ENCODE peak calls at places on chromosomes 16 and 17, in nine cellular contexts. One of them, this sample, is unnamed.

GRCh38 chr17:47687748-47688147 is 6.2 kb upstream of the TBKBP1 start:
- DNase-seq in lower lobe of right lung: no peak
- DNase-seq in T-helper 1 cell: no peak
- DNase-seq in SIG-M5: no peak
- DNase-seq in stimulated activated naive CD8-positive, alpha-beta T cell treated with anti-CD3 and anti-CD28 coated beads, Interleukin-15, amount 100 ng/mL, for 72 hours: no peak
- DNase-seq in globus pallidus: no peak
- DNase-seq in Peyer's patch: no peak
- DNase-seq in substantia nigra: no peak
- DNase-seq in GDM1: no peak
- DNase-seq in this sample: no peak

GRCh38 chr16:74073471-74073870 is 223.1 kb upstream of the PSMD7 start:
- DNase-seq in lower lobe of right lung: no peak
- DNase-seq in T-helper 1 cell: no peak
- DNase-seq in SIG-M5: no peak
- DNase-seq in stimulated activated naive CD8-positive, alpha-beta T cell treated with anti-CD3 and anti-CD28 coated beads, Interleukin-15, amount 100 ng/mL, for 72 hours: no peak
- DNase-seq in globus pallidus: no peak
- DNase-seq in Peyer's patch: no peak
- DNase-seq in substantia nigra: no peak
- DNase-seq in GDM1: no peak
- DNase-seq in this sample: no peak

GRCh38 chr17:7108560-7108925 is 6.1 kb downstream of the ASGR2 start:
- DNase-seq in lower lobe of right lung: no peak
- DNase-seq in T-helper 1 cell: no peak
- DNase-seq in SIG-M5: no peak
- DNase-seq in stimulated activated naive CD8-positive, alpha-beta T cell treated with anti-CD3 and anti-CD28 coated beads, Interleukin-15, amount 100 ng/mL, for 72 hours: no peak
- DNase-seq in globus pallidus: no peak
- DNase-seq in Peyer's patch: no peak
- DNase-seq in substantia nigra: no peak
- DNase-seq in GDM1: no peak
- DNase-seq in this sample: no peak

GRCh38 chr17:74212913-74213791 is at the start of gene TTYH2:
- DNase-seq in lower lobe of right lung: peak
- DNase-seq in T-helper 1 cell: peak
- DNase-seq in SIG-M5: peak
- DNase-seq in stimulated activated naive CD8-positive, alpha-beta T cell treated with anti-CD3 and anti-CD28 coated beads, Interleukin-15, amount 100 ng/mL, for 72 hours: peak
- DNase-seq in globus pallidus: peak
- DNase-seq in Peyer's patch: peak
- DNase-seq in substantia nigra: peak
- DNase-seq in GDM1: peak
- DNase-seq in this sample: peak

GRCh38 chr17:4504188-4504587 is 5.5 kb downstream of the SPNS2 start:
- DNase-seq in lower lobe of right lung: no peak
- DNase-seq in T-helper 1 cell: no peak
- DNase-seq in SIG-M5: no peak
- DNase-seq in stimulated activated naive CD8-positive, alpha-beta T cell treated with anti-CD3 and anti-CD28 coated beads, Interleukin-15, amount 100 ng/mL, for 72 hours: no peak
- DNase-seq in globus pallidus: no peak
- DNase-seq in Peyer's patch: no peak
- DNase-seq in substantia nigra: no peak
- DNase-seq in GDM1: no peak
- DNase-seq in this sample: peak

GRCh38 chr16:65068151-65068740 is 53.6 kb downstream of the CDH11 start:
- DNase-seq in lower lobe of right lung: no peak
- DNase-seq in T-helper 1 cell: no peak
- DNase-seq in SIG-M5: no peak
- DNase-seq in stimulated activated naive CD8-positive, alpha-beta T cell treated with anti-CD3 and anti-CD28 coated beads, Interleukin-15, amount 100 ng/mL, for 72 hours: no peak
- DNase-seq in globus pallidus: no peak
- DNase-seq in Peyer's patch: no peak
- DNase-seq in substantia nigra: no peak
- DNase-seq in GDM1: no peak
- DNase-seq in this sample: no peak

GRCh38 chr17:34382586-34383224 is 19.7 kb upstream of the CCL1 start:
- DNase-seq in lower lobe of right lung: no peak
- DNase-seq in T-helper 1 cell: no peak
- DNase-seq in SIG-M5: no peak
- DNase-seq in stimulated activated naive CD8-positive, alpha-beta T cell treated with anti-CD3 and anti-CD28 coated beads, Interleukin-15, amount 100 ng/mL, for 72 hours: peak
- DNase-seq in globus pallidus: no peak
- DNase-seq in Peyer's patch: no peak
- DNase-seq in substantia nigra: no peak
- DNase-seq in GDM1: peak
- DNase-seq in this sample: no peak

GRCh38 chr16:66483689-66484452 is 56.8 kb downstream of the BEAN1 start:
- DNase-seq in lower lobe of right lung: peak
- DNase-seq in T-helper 1 cell: peak
- DNase-seq in SIG-M5: no peak
- DNase-seq in stimulated activated naive CD8-positive, alpha-beta T cell treated with anti-CD3 and anti-CD28 coated beads, Interleukin-15, amount 100 ng/mL, for 72 hours: peak
- DNase-seq in globus pallidus: peak
- DNase-seq in Peyer's patch: peak
- DNase-seq in substantia nigra: peak
- DNase-seq in GDM1: peak
- DNase-seq in this sample: peak

GRCh38 chr17:2395258-2396170 is 5.3 kb downstream of the MNT start:
- DNase-seq in lower lobe of right lung: peak
- DNase-seq in T-helper 1 cell: no peak
- DNase-seq in SIG-M5: no peak
- DNase-seq in stimulated activated naive CD8-positive, alpha-beta T cell treated with anti-CD3 and anti-CD28 coated beads, Interleukin-15, amount 100 ng/mL, for 72 hours: no peak
- DNase-seq in globus pallidus: no peak
- DNase-seq in Peyer's patch: no peak
- DNase-seq in substantia nigra: no peak
- DNase-seq in GDM1: no peak
- DNase-seq in this sample: peak

GRCh38 chr17:2485543-2485942 is 26.1 kb downstream of the METTL16 start:
- DNase-seq in lower lobe of right lung: no peak
- DNase-seq in T-helper 1 cell: no peak
- DNase-seq in SIG-M5: no peak
- DNase-seq in stimulated activated naive CD8-positive, alpha-beta T cell treated with anti-CD3 and anti-CD28 coated beads, Interleukin-15, amount 100 ng/mL, for 72 hours: no peak
- DNase-seq in globus pallidus: no peak
- DNase-seq in Peyer's patch: no peak
- DNase-seq in substantia nigra: no peak
- DNase-seq in GDM1: no peak
- DNase-seq in this sample: no peak

GRCh38 chr16:12011565-12011964 is 35.0 kb downstream of the SNX29 start:
- DNase-seq in lower lobe of right lung: no peak
- DNase-seq in T-helper 1 cell: no peak
- DNase-seq in SIG-M5: no peak
- DNase-seq in stimulated activated naive CD8-positive, alpha-beta T cell treated with anti-CD3 and anti-CD28 coated beads, Interleukin-15, amount 100 ng/mL, for 72 hours: no peak
- DNase-seq in globus pallidus: no peak
- DNase-seq in Peyer's patch: no peak
- DNase-seq in substantia nigra: no peak
- DNase-seq in GDM1: no peak
- DNase-seq in this sample: no peak

GRCh38 chr16:51107742-51108141 is 43.3 kb downstream of the SALL1 start:
- DNase-seq in lower lobe of right lung: no peak
- DNase-seq in T-helper 1 cell: no peak
- DNase-seq in SIG-M5: no peak
- DNase-seq in stimulated activated naive CD8-positive, alpha-beta T cell treated with anti-CD3 and anti-CD28 coated beads, Interleukin-15, amount 100 ng/mL, for 72 hours: no peak
- DNase-seq in globus pallidus: no peak
- DNase-seq in Peyer's patch: no peak
- DNase-seq in substantia nigra: no peak
- DNase-seq in GDM1: no peak
- DNase-seq in this sample: no peak

GRCh38 chr16:66364959-66365306 is 1.6 kb upstream of the CDH5 start:
- DNase-seq in lower lobe of right lung: no peak
- DNase-seq in T-helper 1 cell: no peak
- DNase-seq in SIG-M5: no peak
- DNase-seq in stimulated activated naive CD8-positive, alpha-beta T cell treated with anti-CD3 and anti-CD28 coated beads, Interleukin-15, amount 100 ng/mL, for 72 hours: no peak
- DNase-seq in globus pallidus: no peak
- DNase-seq in Peyer's patch: no peak
- DNase-seq in substantia nigra: no peak
- DNase-seq in GDM1: no peak
- DNase-seq in this sample: no peak

GRCh38 chr17:49739662-49740271 is 24.2 kb downstream of the FAM117A start:
- DNase-seq in lower lobe of right lung: peak
- DNase-seq in T-helper 1 cell: peak
- DNase-seq in SIG-M5: peak
- DNase-seq in stimulated activated naive CD8-positive, alpha-beta T cell treated with anti-CD3 and anti-CD28 coated beads, Interleukin-15, amount 100 ng/mL, for 72 hours: peak
- DNase-seq in globus pallidus: no peak
- DNase-seq in Peyer's patch: peak
- DNase-seq in substantia nigra: no peak
- DNase-seq in GDM1: peak
- DNase-seq in this sample: peak

GRCh38 chr17:35807371-35808144 is 1.7 kb upstream of the TAF15 start:
- DNase-seq in lower lobe of right lung: no peak
- DNase-seq in T-helper 1 cell: no peak
- DNase-seq in SIG-M5: no peak
- DNase-seq in stimulated activated naive CD8-positive, alpha-beta T cell treated with anti-CD3 and anti-CD28 coated beads, Interleukin-15, amount 100 ng/mL, for 72 hours: no peak
- DNase-seq in globus pallidus: no peak
- DNase-seq in Peyer's patch: no peak
- DNase-seq in substantia nigra: no peak
- DNase-seq in GDM1: no peak
- DNase-seq in this sample: no peak

GRCh38 chr17:13597723-13598347 is 3.9 kb downstream of the HS3ST3A1 start:
- DNase-seq in lower lobe of right lung: no peak
- DNase-seq in T-helper 1 cell: peak
- DNase-seq in SIG-M5: no peak
- DNase-seq in stimulated activated naive CD8-positive, alpha-beta T cell treated with anti-CD3 and anti-CD28 coated beads, Interleukin-15, amount 100 ng/mL, for 72 hours: peak
- DNase-seq in globus pallidus: peak
- DNase-seq in Peyer's patch: no peak
- DNase-seq in substantia nigra: no peak
- DNase-seq in GDM1: no peak
- DNase-seq in this sample: no peak

This sample was measured in Right ventricle myocardium inferior.